ENCODE peak calls at places on chromosomes 7 and 10, in ten cellular contexts. P is transverse colon; S is pancreas; L is lower lobe of right lung; H is colonic mucosa; V is H9; A is PC-3; X is heart right ventricle; D is brain microvascular endothelial cell; J is CD8-positive, alpha-beta T cell. K is an unnamed sample.
A peak's percentile ranks its signal among the peaks of the same experiment; 100 is the strongest.

GRCh38 chr7:24821045-24821853 is 64.0 kb upstream of the GSDME start:
- DNase-seq in S (peak; percentile 41), H (peak; percentile 82), X (peak; percentile 20), V (no peak), D (peak; percentile 88), P (peak; percentile 84), L (peak; percentile 72), J (peak; percentile 69), A (peak; percentile 96), K (peak; percentile 76)

GRCh38 chr10:6973904-6974303 is 393.8 kb upstream of the PRKCQ start:
- DNase-seq in X (no peak), S (no peak), V (no peak), A (no peak), D (no peak), L (no peak), P (peak; percentile 14), H (no peak), J (no peak), K (no peak)

GRCh38 chr7:148262721-148263229 is 327.8 kb upstream of the C7orf33 start:
- DNase-seq in H (peak; percentile 66), A (peak; percentile 60), L (peak; percentile 56), S (peak; percentile 58), P (peak; percentile 71), J (peak; percentile 55), X (peak; percentile 66), V (peak; percentile 90), D (peak; percentile 47), K (peak; percentile 20)

GRCh38 chr10:73339436-73339835 is 19.2 kb downstream of the CFAP70 start:
- DNase-seq in J (no peak), V (no peak), S (no peak), L (no peak), X (no peak), P (no peak), A (peak; percentile 77), D (no peak), H (no peak), K (no peak)

GRCh38 chr7:129843365-129843898 is 109.3 kb downstream of the UBE2H start:
- DNase-seq in H (no peak), V (peak; percentile 86), S (no peak), J (no peak), A (no peak), D (no peak), L (no peak), P (no peak), X (no peak), K (no peak)

GRCh38 chr10:86863443-86863842 is 94.0 kb downstream of the MMRN2 start:
- DNase-seq in P (no peak), L (no peak), J (no peak), D (no peak), H (no peak), A (no peak), S (no peak), V (no peak), X (no peak), K (no peak)

GRCh38 chr10:1155791-1156615 is 99.8 kb downstream of the WDR37 start:
- DNase-seq in L (no peak), D (no peak), J (no peak), P (no peak), H (peak; percentile 11), X (no peak), S (no peak), V (no peak), A (no peak), K (no peak)

GRCh38 chr7:8511810-8512209 is 78.4 kb downstream of the NXPH1 start:
- DNase-seq in A (no peak), H (no peak), X (no peak), P (no peak), V (no peak), L (no peak), S (no peak), J (no peak), D (no peak), K (no peak)

GRCh38 chr10:110475722-110476515 is 21.8 kb upstream of the DUSP5 start:
- DNase-seq in X (no peak), D (no peak), P (no peak), A (peak; percentile 15), J (no peak), V (no peak), L (no peak), H (no peak), S (no peak), K (no peak)

GRCh38 chr7:50307368-50308012 is 3.0 kb downstream of the IKZF1 start:
- DNase-seq in A (no peak), P (peak; percentile 59), H (no peak), D (no peak), S (no peak), X (no peak), L (no peak), J (peak; percentile 58), V (no peak), K (peak; percentile 66)

GRCh38 chr10:71805776-71806705 is 32.7 kb upstream of the VSIR start:
- DNase-seq in V (peak; percentile 94), X (peak; percentile 48), A (no peak), S (no peak), L (peak; percentile 70), D (peak; percentile 16), P (peak; percentile 64), J (no peak), H (peak; percentile 84), K (no peak)

GRCh38 chr7:94323872-94324271 is 70.8 kb upstream of the COL1A2 start:
- DNase-seq in S (no peak), L (no peak), D (no peak), P (no peak), J (no peak), X (no peak), A (no peak), V (no peak), H (no peak), K (no peak)

GRCh38 chr7:33673029-33673700 is 232.2 kb upstream of the BMPER start:
- DNase-seq in H (no peak), X (no peak), L (no peak), A (no peak), V (no peak), D (no peak), J (no peak), P (no peak), S (no peak), K (no peak)

GRCh38 chr7:44978511-44979366 is at the start of gene MYO1G:
- DNase-seq in J (peak; percentile 86), D (no peak), S (no peak), A (no peak), L (peak; percentile 82), H (peak; percentile 39), V (no peak), X (peak; percentile 47), P (peak; percentile 72), K (peak; percentile 87)

DNA sequence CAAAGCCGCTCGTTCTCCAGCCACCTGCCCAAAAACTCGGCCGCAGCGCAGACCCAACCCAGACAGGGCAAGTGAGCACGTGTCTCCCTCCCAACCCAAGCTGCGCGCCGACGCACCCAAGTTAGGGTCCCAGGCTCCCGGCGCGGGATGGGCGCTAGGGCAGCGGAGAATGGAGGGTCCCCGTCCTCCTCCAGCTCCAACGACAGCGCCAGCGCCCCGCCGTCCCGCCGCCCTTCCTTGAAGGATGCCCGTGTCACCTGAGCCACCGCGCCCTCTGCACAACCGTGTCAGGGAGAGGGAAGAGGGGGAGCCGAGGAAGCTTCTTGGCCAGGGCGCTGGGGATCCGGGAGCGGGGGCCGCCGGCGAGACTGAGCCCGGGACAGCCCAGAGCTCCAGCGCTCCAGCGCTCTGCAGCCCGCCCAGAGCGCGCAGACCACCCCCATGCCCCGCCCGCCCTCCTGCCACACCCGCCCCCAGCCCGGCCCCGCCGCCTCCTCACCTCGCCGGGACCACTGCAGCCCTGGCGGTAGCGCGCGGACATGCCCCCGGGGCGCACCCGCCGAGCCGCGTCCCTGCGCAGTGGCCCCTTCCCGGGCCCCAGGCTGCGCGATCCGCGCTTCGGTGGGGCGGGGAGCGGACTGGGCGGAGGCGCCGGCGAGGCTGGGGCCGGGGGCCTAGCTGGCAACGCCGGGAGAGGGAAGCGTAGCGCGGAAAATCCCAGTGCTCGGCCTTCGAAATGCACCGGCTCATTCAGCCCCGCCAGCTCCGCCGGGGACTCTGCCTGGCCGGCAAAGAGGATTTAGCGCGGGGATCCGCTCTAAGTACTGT is at the start of gene SLC16A12:
- DNase-seq in J (no peak), X (peak; percentile 40), V (peak; percentile 75), S (peak; percentile 56), P (no peak), L (peak; percentile 47), A (no peak), H (no peak), D (no peak), K (no peak)
- TF ChIP-seq CTCF in J (no peak), X (no peak), V (peak; percentile 51), S (no peak), P (no peak), L (no peak), A (no peak), H (no peak), D (no peak), K (no peak)

GRCh38 chr7:112573302-112574039 is 92.7 kb downstream of the LSMEM1 start:
- DNase-seq in P (peak; percentile 22), D (no peak), A (peak; percentile 25), X (no peak), J (no peak), S (no peak), V (no peak), L (no peak), H (peak; percentile 54), K (no peak)
- H3K27ac ChIP-seq in P (peak overlapping the region; percentile 77), D (no peak overlapping the region), A (peak overlapping the region; percentile 39), X (peak overlapping the region; percentile 17), J (no peak overlapping the region), S (no peak overlapping the region), V (no peak overlapping the region), L (no peak overlapping the region), H (peak overlapping the region; percentile 82), K (no peak overlapping the region)

GRCh38 chr10:85317827-85318226 is 989.4 kb downstream of the CCSER2 start:
- DNase-seq in X (no peak), S (no peak), A (no peak), H (no peak), L (no peak), D (no peak), V (no peak), J (no peak), P (no peak), K (no peak)
- H3K27me3 ChIP-seq in X (no peaks in the 10 kb centered on the region), S (no peaks in the 10 kb centered on the region), A (no peaks in the 10 kb centered on the region), H (no peaks in the 10 kb centered on the region), L (no peaks in the 10 kb centered on the region), D (no peaks in the 10 kb centered on the region), V (no peaks in the 10 kb centered on the region), J (no peaks in the 10 kb centered on the region), P (no peaks in the 10 kb centered on the region), K (no peaks in the 10 kb centered on the region)

GRCh38 chr10:44619975-44620374 is 235.1 kb upstream of the CXCL12 start:
- DNase-seq in H (no peak), J (no peak), P (no peak), V (no peak), D (no peak), S (no peak), A (peak; percentile 52), L (no peak), X (no peak), K (no peak)

GRCh38 chr10:44619521-44619920 is 234.6 kb upstream of the CXCL12 start:
- DNase-seq in V (no peak), X (no peak), S (no peak), P (no peak), L (no peak), D (no peak), J (no peak), A (no peak), H (no peak), K (no peak)

GRCh38 chr10:44618910-44619309 is 234.0 kb upstream of the CXCL12 start:
- DNase-seq in L (no peak), D (no peak), X (no peak), S (no peak), V (no peak), H (no peak), A (peak; percentile 44), J (no peak), P (no peak), K (no peak)
- TF ChIP-seq CTCF in L (no peak), D (no peak), X (no peak), S (no peak), V (no peak), H (no peak), A (no peak), J (no peak), P (no peak), K (no peak)

K was measured in CD4-positive, alpha-beta T cell.